ENCODE peak calls at places on chromosomes 4 and X, in nine cellular contexts. One of them, this sample, is unnamed.
A peak's percentile ranks its signal among the peaks of the same experiment; 100 is the strongest.

GRCh38 chr4:55636622-55636999 is 513 bp upstream of the NMU start:
- DNase-seq in GM23248: no peak
- DNase-seq in endothelial cell: no peak
- DNase-seq in NCI-H748 treated with DMSO at 0.1 percent for 48 hours: no peak
- DNase-seq in NCI-H1048: no peak
- DNase-seq in AG04450: no peak
- DNase-seq in stimulated activated CD4-positive, alpha-beta T cell treated with anti-CD3 and anti-CD28 coated beads, Interleukin-1b, Interleukin-23, amount 100 ng/mL, for 24 hours: no peak
- DNase-seq in amniotic epithelial cell: no peak
- DNase-seq in NCI-H2081: no peak
- DNase-seq in this sample: no peak

GRCh38 chrX:48972214-48973164 is 845 bp upstream of the KCND1 start:
- DNase-seq in GM23248: peak; percentile 59
- DNase-seq in endothelial cell: peak; percentile 41
- DNase-seq in NCI-H748 treated with DMSO at 0.1 percent for 48 hours: peak; percentile 27
- DNase-seq in NCI-H1048: no peak
- DNase-seq in AG04450: no peak
- DNase-seq in stimulated activated CD4-positive, alpha-beta T cell treated with anti-CD3 and anti-CD28 coated beads, Interleukin-1b, Interleukin-23, amount 100 ng/mL, for 24 hours: no peak
- DNase-seq in amniotic epithelial cell: peak; percentile 35
- DNase-seq in NCI-H2081: peak; percentile 10
- DNase-seq in this sample: no peak

GRCh38 chrX:42459735-42460134 is 318.2 kb downstream of the PPP1R2C start:
- DNase-seq in GM23248: no peak
- DNase-seq in endothelial cell: no peak
- DNase-seq in NCI-H748 treated with DMSO at 0.1 percent for 48 hours: peak; percentile 48
- DNase-seq in NCI-H1048: no peak
- DNase-seq in AG04450: no peak
- DNase-seq in stimulated activated CD4-positive, alpha-beta T cell treated with anti-CD3 and anti-CD28 coated beads, Interleukin-1b, Interleukin-23, amount 100 ng/mL, for 24 hours: no peak
- DNase-seq in amniotic epithelial cell: no peak
- DNase-seq in NCI-H2081: no peak
- DNase-seq in this sample: no peak

GRCh38 chrX:140762061-140762460 is 52.5 kb downstream of the LINC00632 start:
- DNase-seq in GM23248: peak; percentile 72
- DNase-seq in endothelial cell: peak; percentile 49
- DNase-seq in NCI-H748 treated with DMSO at 0.1 percent for 48 hours: peak; percentile 29
- DNase-seq in NCI-H1048: peak; percentile 21
- DNase-seq in AG04450: no peak
- DNase-seq in stimulated activated CD4-positive, alpha-beta T cell treated with anti-CD3 and anti-CD28 coated beads, Interleukin-1b, Interleukin-23, amount 100 ng/mL, for 24 hours: no peak
- DNase-seq in amniotic epithelial cell: peak; percentile 66
- DNase-seq in NCI-H2081: no peak
- DNase-seq in this sample: no peak

GRCh38 chr4:15089979-15090378 is 87.7 kb downstream of the CPEB2 start:
- DNase-seq in GM23248: no peak
- DNase-seq in endothelial cell: no peak
- DNase-seq in NCI-H748 treated with DMSO at 0.1 percent for 48 hours: no peak
- DNase-seq in NCI-H1048: no peak
- DNase-seq in AG04450: no peak
- DNase-seq in stimulated activated CD4-positive, alpha-beta T cell treated with anti-CD3 and anti-CD28 coated beads, Interleukin-1b, Interleukin-23, amount 100 ng/mL, for 24 hours: no peak
- DNase-seq in amniotic epithelial cell: no peak
- DNase-seq in NCI-H2081: no peak
- DNase-seq in this sample: no peak

GRCh38 chr4:175790067-175790466 is 22.0 kb downstream of the GPM6A start:
- DNase-seq in GM23248: no peak
- DNase-seq in endothelial cell: no peak
- DNase-seq in NCI-H748 treated with DMSO at 0.1 percent for 48 hours: no peak
- DNase-seq in NCI-H1048: no peak
- DNase-seq in AG04450: no peak
- DNase-seq in stimulated activated CD4-positive, alpha-beta T cell treated with anti-CD3 and anti-CD28 coated beads, Interleukin-1b, Interleukin-23, amount 100 ng/mL, for 24 hours: no peak
- DNase-seq in amniotic epithelial cell: no peak
- DNase-seq in NCI-H2081: peak; percentile 41
- DNase-seq in this sample: no peak

GRCh38 chr4:41949531-41949930 is 14.3 kb downstream of the TMEM33 start:
- DNase-seq in GM23248: no peak
- DNase-seq in endothelial cell: no peak
- DNase-seq in NCI-H748 treated with DMSO at 0.1 percent for 48 hours: no peak
- DNase-seq in NCI-H1048: no peak
- DNase-seq in AG04450: no peak
- DNase-seq in stimulated activated CD4-positive, alpha-beta T cell treated with anti-CD3 and anti-CD28 coated beads, Interleukin-1b, Interleukin-23, amount 100 ng/mL, for 24 hours: no peak
- DNase-seq in amniotic epithelial cell: no peak
- DNase-seq in NCI-H2081: no peak
- DNase-seq in this sample: no peak

GRCh38 chrX:22110729-22111494 is 78.8 kb downstream of the PHEX start:
- DNase-seq in GM23248: peak; percentile 26
- DNase-seq in endothelial cell: no peak
- DNase-seq in NCI-H748 treated with DMSO at 0.1 percent for 48 hours: no peak
- DNase-seq in NCI-H1048: no peak
- DNase-seq in AG04450: no peak
- DNase-seq in stimulated activated CD4-positive, alpha-beta T cell treated with anti-CD3 and anti-CD28 coated beads, Interleukin-1b, Interleukin-23, amount 100 ng/mL, for 24 hours: no peak
- DNase-seq in amniotic epithelial cell: no peak
- DNase-seq in NCI-H2081: no peak
- DNase-seq in this sample: no peak

GRCh38 chrX:134803551-134804183 is 145.4 kb upstream of the PLAC1 start:
- DNase-seq in GM23248: no peak
- DNase-seq in endothelial cell: no peak
- DNase-seq in NCI-H748 treated with DMSO at 0.1 percent for 48 hours: no peak
- DNase-seq in NCI-H1048: no peak
- DNase-seq in AG04450: no peak
- DNase-seq in stimulated activated CD4-positive, alpha-beta T cell treated with anti-CD3 and anti-CD28 coated beads, Interleukin-1b, Interleukin-23, amount 100 ng/mL, for 24 hours: no peak
- DNase-seq in amniotic epithelial cell: no peak
- DNase-seq in NCI-H2081: no peak
- DNase-seq in this sample: no peak

GRCh38 chr4:136241221-136241986 is 1290.9 kb downstream of the PCDH18 start:
- DNase-seq in GM23248: no peak
- DNase-seq in endothelial cell: no peak
- DNase-seq in NCI-H748 treated with DMSO at 0.1 percent for 48 hours: no peak
- DNase-seq in NCI-H1048: no peak
- DNase-seq in AG04450: no peak
- DNase-seq in stimulated activated CD4-positive, alpha-beta T cell treated with anti-CD3 and anti-CD28 coated beads, Interleukin-1b, Interleukin-23, amount 100 ng/mL, for 24 hours: no peak
- DNase-seq in amniotic epithelial cell: peak; percentile 63
- DNase-seq in NCI-H2081: no peak
- DNase-seq in this sample: no peak

GRCh38 chr4:101018836-101019235 is 328.5 kb downstream of the PPP3CA start:
- DNase-seq in GM23248: no peak
- DNase-seq in endothelial cell: no peak
- DNase-seq in NCI-H748 treated with DMSO at 0.1 percent for 48 hours: no peak
- DNase-seq in NCI-H1048: no peak
- DNase-seq in AG04450: no peak
- DNase-seq in stimulated activated CD4-positive, alpha-beta T cell treated with anti-CD3 and anti-CD28 coated beads, Interleukin-1b, Interleukin-23, amount 100 ng/mL, for 24 hours: no peak
- DNase-seq in amniotic epithelial cell: no peak
- DNase-seq in NCI-H2081: no peak
- DNase-seq in this sample: no peak

GRCh38 chr4:153115322-153116100 is 88.7 kb upstream of the TRIM2 start:
- DNase-seq in GM23248: peak; percentile 83
- DNase-seq in endothelial cell: no peak
- DNase-seq in NCI-H748 treated with DMSO at 0.1 percent for 48 hours: no peak
- DNase-seq in NCI-H1048: no peak
- DNase-seq in AG04450: no peak
- DNase-seq in stimulated activated CD4-positive, alpha-beta T cell treated with anti-CD3 and anti-CD28 coated beads, Interleukin-1b, Interleukin-23, amount 100 ng/mL, for 24 hours: peak; percentile 39
- DNase-seq in amniotic epithelial cell: peak; percentile 82
- DNase-seq in NCI-H2081: no peak
- DNase-seq in this sample: peak; percentile 74

GRCh38 chrX:65688403-65688881 is 21.0 kb downstream of the MSN start:
- DNase-seq in GM23248: peak; percentile 78
- DNase-seq in endothelial cell: no peak
- DNase-seq in NCI-H748 treated with DMSO at 0.1 percent for 48 hours: no peak
- DNase-seq in NCI-H1048: no peak
- DNase-seq in AG04450: no peak
- DNase-seq in stimulated activated CD4-positive, alpha-beta T cell treated with anti-CD3 and anti-CD28 coated beads, Interleukin-1b, Interleukin-23, amount 100 ng/mL, for 24 hours: no peak
- DNase-seq in amniotic epithelial cell: peak; percentile 88
- DNase-seq in NCI-H2081: no peak
- DNase-seq in this sample: no peak

GRCh38 chrX:126552313-126553022 is at the start of gene DCAF12L1:
- DNase-seq in GM23248: no peak
- DNase-seq in endothelial cell: peak; percentile 33
- DNase-seq in NCI-H748 treated with DMSO at 0.1 percent for 48 hours: no peak
- DNase-seq in NCI-H1048: peak; percentile 6
- DNase-seq in AG04450: no peak
- DNase-seq in stimulated activated CD4-positive, alpha-beta T cell treated with anti-CD3 and anti-CD28 coated beads, Interleukin-1b, Interleukin-23, amount 100 ng/mL, for 24 hours: no peak
- DNase-seq in amniotic epithelial cell: no peak
- DNase-seq in NCI-H2081: no peak
- DNase-seq in this sample: no peak

GRCh38 chr4:105147226-105148151 is 813 bp downstream of the TET2 start:
- DNase-seq in GM23248: peak; percentile 59
- DNase-seq in endothelial cell: peak; percentile 29
- DNase-seq in NCI-H748 treated with DMSO at 0.1 percent for 48 hours: no peak
- DNase-seq in NCI-H1048: peak; percentile 1
- DNase-seq in AG04450: no peak
- DNase-seq in stimulated activated CD4-positive, alpha-beta T cell treated with anti-CD3 and anti-CD28 coated beads, Interleukin-1b, Interleukin-23, amount 100 ng/mL, for 24 hours: no peak
- DNase-seq in amniotic epithelial cell: peak; percentile 44
- DNase-seq in NCI-H2081: peak; percentile 29
- DNase-seq in this sample: no peak

GRCh38 chrX:134443020-134443419 is 16.9 kb upstream of the HPRT1 start:
- DNase-seq in GM23248: no peak
- DNase-seq in endothelial cell: no peak
- DNase-seq in NCI-H748 treated with DMSO at 0.1 percent for 48 hours: no peak
- DNase-seq in NCI-H1048: no peak
- DNase-seq in AG04450: no peak
- DNase-seq in stimulated activated CD4-positive, alpha-beta T cell treated with anti-CD3 and anti-CD28 coated beads, Interleukin-1b, Interleukin-23, amount 100 ng/mL, for 24 hours: no peak
- DNase-seq in amniotic epithelial cell: no peak
- DNase-seq in NCI-H2081: no peak
- DNase-seq in this sample: peak; percentile 52

GRCh38 chr4:75561789-75562188 is 5.9 kb downstream of the ODAPH start:
- DNase-seq in GM23248: no peak
- DNase-seq in endothelial cell: no peak
- DNase-seq in NCI-H748 treated with DMSO at 0.1 percent for 48 hours: no peak
- DNase-seq in NCI-H1048: no peak
- DNase-seq in AG04450: no peak
- DNase-seq in stimulated activated CD4-positive, alpha-beta T cell treated with anti-CD3 and anti-CD28 coated beads, Interleukin-1b, Interleukin-23, amount 100 ng/mL, for 24 hours: no peak
- DNase-seq in amniotic epithelial cell: peak; percentile 22
- DNase-seq in NCI-H2081: no peak
- DNase-seq in this sample: no peak

GRCh38 chrX:24987731-24988130 is 28.0 kb downstream of the ARX start:
- DNase-seq in GM23248: no peak
- DNase-seq in endothelial cell: no peak
- DNase-seq in NCI-H748 treated with DMSO at 0.1 percent for 48 hours: no peak
- DNase-seq in NCI-H1048: no peak
- DNase-seq in AG04450: no peak
- DNase-seq in stimulated activated CD4-positive, alpha-beta T cell treated with anti-CD3 and anti-CD28 coated beads, Interleukin-1b, Interleukin-23, amount 100 ng/mL, for 24 hours: no peak
- DNase-seq in amniotic epithelial cell: no peak
- DNase-seq in NCI-H2081: no peak
- DNase-seq in this sample: no peak

GRCh38 chrX:43566170-43566569 is 89.9 kb upstream of the MAOA start:
- DNase-seq in GM23248: no peak
- DNase-seq in endothelial cell: no peak
- DNase-seq in NCI-H748 treated with DMSO at 0.1 percent for 48 hours: no peak
- DNase-seq in NCI-H1048: no peak
- DNase-seq in AG04450: no peak
- DNase-seq in stimulated activated CD4-positive, alpha-beta T cell treated with anti-CD3 and anti-CD28 coated beads, Interleukin-1b, Interleukin-23, amount 100 ng/mL, for 24 hours: no peak
- DNase-seq in amniotic epithelial cell: no peak
- DNase-seq in NCI-H2081: no peak
- DNase-seq in this sample: no peak

GRCh38 chr4:31370866-31371465 is 650.8 kb downstream of the PCDH7 start:
- DNase-seq in GM23248: peak; percentile 39
- DNase-seq in endothelial cell: peak; percentile 5
- DNase-seq in NCI-H748 treated with DMSO at 0.1 percent for 48 hours: peak; percentile 38
- DNase-seq in NCI-H1048: peak; percentile 16
- DNase-seq in AG04450: no peak
- DNase-seq in stimulated activated CD4-positive, alpha-beta T cell treated with anti-CD3 and anti-CD28 coated beads, Interleukin-1b, Interleukin-23, amount 100 ng/mL, for 24 hours: no peak
- DNase-seq in amniotic epithelial cell: peak; percentile 49
- DNase-seq in NCI-H2081: peak; percentile 64
- DNase-seq in this sample: no peak

GRCh38 chr4:127196656-127197352 is 436.0 kb upstream of the INTU start:
- DNase-seq in GM23248: no peak
- DNase-seq in endothelial cell: no peak
- DNase-seq in NCI-H748 treated with DMSO at 0.1 percent for 48 hours: no peak
- DNase-seq in NCI-H1048: no peak
- DNase-seq in AG04450: no peak
- DNase-seq in stimulated activated CD4-positive, alpha-beta T cell treated with anti-CD3 and anti-CD28 coated beads, Interleukin-1b, Interleukin-23, amount 100 ng/mL, for 24 hours: no peak
- DNase-seq in amniotic epithelial cell: no peak
- DNase-seq in NCI-H2081: no peak
- DNase-seq in this sample: no peak